ENCODE peak calls at places on chromosomes 13 and 19, in ten cellular contexts. P, Q, C, A, I, T, M, E, U and R are unnamed samples.

GRCh38 chr13:42959615-42960014 is 32.4 kb downstream of the EPSTI1 start:
- DNase-seq in P (no peak), Q (no peak), C (no peak), A (no peak), I (no peak), T (no peak), M (no peak), E (no peak), U (no peak), R (no peak)

GRCh38 chr13:113538689-113539058 is 45.9 kb upstream of the TFDP1 start:
- DNase-seq in P (no peak), Q (no peak), C (no peak), A (no peak), I (no peak), T (no peak), M (no peak), E (peak; percentile 18), U (no peak), R (peak; percentile 53)

GRCh38 chr19:44111910-44112463 is 1.2 kb upstream of the ZNF225 start:
- DNase-seq in P (no peak), Q (peak; percentile 92), C (no peak), A (peak; percentile 91), I (peak; percentile 92), T (no peak), M (peak; percentile 93), E (no peak), U (no peak), R (no peak)

GRCh38 chr19:29606420-29606747 is 301 bp downstream of the POP4 start:
- DNase-seq in P (no peak), Q (no peak), C (no peak), A (no peak), I (no peak), T (no peak), M (no peak), E (no peak), U (peak; percentile 66), R (no peak)

GRCh38 chr19:33216198-33216830 is 9.3 kb downstream of the SLC7A10 start:
- DNase-seq in P (no peak), Q (no peak), C (no peak), A (no peak), I (no peak), T (no peak), M (no peak), E (no peak), U (no peak), R (no peak)

GRCh38 chr19:23377276-23377675 is 18.0 kb downstream of the ZNF91 start:
- DNase-seq in P (no peak), Q (no peak), C (no peak), A (no peak), I (no peak), T (no peak), M (no peak), E (no peak), U (no peak), R (no peak)

GRCh38 chr19:50912727-50913716 is 1.8 kb upstream of the KLK4 start:
- DNase-seq in P (no peak), Q (no peak), C (no peak), A (no peak), I (no peak), T (no peak), M (no peak), E (no peak), U (no peak), R (no peak)

GRCh38 chr13:43087960-43088580 is 64.7 kb downstream of the DNAJC15 start:
- DNase-seq in P (no peak), Q (peak; percentile 36), C (no peak), A (no peak), I (peak; percentile 66), T (no peak), M (no peak), E (no peak), U (no peak), R (no peak)

GRCh38 chr13:110705356-110705825 is 525 bp downstream of the CARS2 start:
- DNase-seq in P (no peak), Q (no peak), C (no peak), A (no peak), I (peak; percentile 5), T (no peak), M (no peak), E (no peak), U (no peak), R (no peak)

GRCh38 chr13:31209172-31209818 is 9.5 kb downstream of the B3GLCT start:
- DNase-seq in P (peak; percentile 62), Q (peak; percentile 36), C (peak; percentile 12), A (peak; percentile 92), I (peak; percentile 46), T (no peak), M (peak; percentile 56), E (no peak), U (no peak), R (no peak)

GRCh38 chr13:112113355-112113754 is 46.4 kb downstream of the SOX1 start:
- DNase-seq in P (no peak), Q (no peak), C (no peak), A (no peak), I (no peak), T (no peak), M (no peak), E (no peak), U (no peak), R (no peak)

GRCh38 chr19:32691291-32691951 is at the start of gene NUDT19:
- DNase-seq in P (peak; percentile 89), Q (peak; percentile 73), C (peak; percentile 51), A (peak; percentile 88), I (peak; percentile 78), T (peak; percentile 94), M (peak; percentile 73), E (peak; percentile 94), U (peak; percentile 98), R (peak; percentile 96)

GRCh38 chr13:47826481-47826880 is 174.6 kb downstream of the SUCLA2 start:
- DNase-seq in P (no peak), Q (peak; percentile 71), C (no peak), A (no peak), I (peak; percentile 44), T (no peak), M (peak; percentile 4), E (no peak), U (no peak), R (no peak)

GRCh38 chr13:72104656-72105180 is 237.7 kb upstream of the DACH1 start:
- DNase-seq in P (no peak), Q (no peak), C (no peak), A (no peak), I (peak; percentile 14), T (no peak), M (peak; percentile 68), E (no peak), U (no peak), R (no peak)

GRCh38 chr13:104485571-104485970 is 1419.4 kb upstream of the SLC10A2 start:
- DNase-seq in P (no peak), Q (no peak), C (no peak), A (no peak), I (no peak), T (no peak), M (no peak), E (no peak), U (no peak), R (no peak)

GRCh38 chr19:11152318-11153062 is 3.1 kb downstream of the SPC24 start:
- DNase-seq in P (peak; percentile 66), Q (peak; percentile 78), C (peak; percentile 77), A (no peak), I (peak; percentile 92), T (peak; percentile 75), M (peak; percentile 52), E (no peak), U (no peak), R (peak; percentile 85)

GRCh38 chr13:93193682-93194081 is 32.9 kb upstream of the GPC6 start:
- DNase-seq in P (no peak), Q (no peak), C (no peak), A (no peak), I (no peak), T (no peak), M (no peak), E (no peak), U (no peak), R (no peak)

GRCh38 chr13:75635621-75636338 is at the start of gene LMO7:
- DNase-seq in P (peak; percentile 61), Q (peak; percentile 52), C (peak; percentile 6), A (peak; percentile 6), I (no peak), T (peak; percentile 57), M (peak; percentile 49), E (peak; percentile 64), U (peak; percentile 23), R (peak; percentile 93)

GRCh38 chr19:48967346-48968178 is 2.5 kb downstream of the FTL start:
- DNase-seq in P (no peak), Q (peak; percentile 67), C (peak; percentile 57), A (no peak), I (peak; percentile 78), T (peak; percentile 80), M (peak; percentile 42), E (peak; percentile 77), U (peak; percentile 60), R (no peak)

GRCh38 chr13:55569082-55569481 is 1571.6 kb upstream of the PRR20A start:
- DNase-seq in P (no peak), Q (no peak), C (no peak), A (no peak), I (no peak), T (no peak), M (no peak), E (no peak), U (no peak), R (no peak)
- H3K4me1 ChIP-seq in P (no peaks in the 10 kb centered on the region), Q (no peaks in the 10 kb centered on the region), C (no peaks in the 10 kb centered on the region), A (no peaks in the 10 kb centered on the region), I (no peaks in the 10 kb centered on the region), T (no peaks in the 10 kb centered on the region), M (no peaks in the 10 kb centered on the region), E (no peaks in the 10 kb centered on the region), U (no peaks in the 10 kb centered on the region), R (no peaks in the 10 kb centered on the region)

DNA sequence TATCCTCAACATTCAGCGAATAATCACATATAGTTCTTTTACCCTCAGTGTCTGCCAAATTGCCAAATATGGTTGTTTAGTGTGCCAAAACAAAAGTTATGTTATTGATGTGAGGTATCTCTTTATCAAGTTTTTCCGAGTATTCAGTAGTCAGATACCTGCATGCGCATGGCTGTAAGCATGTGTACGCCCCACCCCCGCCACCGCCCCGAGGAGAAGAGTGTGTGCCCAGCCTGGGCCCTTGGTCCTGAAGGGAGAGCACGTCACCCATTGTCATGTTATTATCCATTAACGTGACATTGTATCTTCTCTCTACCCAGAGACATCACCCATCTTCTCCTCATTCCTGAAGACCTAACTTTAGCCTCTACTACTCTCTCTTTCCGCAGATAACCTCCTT is 147.0 kb downstream of the SHISA2 start:
- DNase-seq in P (no peak), Q (no peak), C (no peak), A (no peak), I (no peak), T (no peak), M (no peak), E (no peak), U (no peak), R (no peak)
- H3K27ac ChIP-seq in P (no peak overlapping the region), Q (no peak overlapping the region), C (no peak overlapping the region), A (no peak overlapping the region), I (no peak overlapping the region), T (no peak overlapping the region), M (no peak overlapping the region), E (no peak overlapping the region), U (no peak overlapping the region), R (no peak overlapping the region)

GRCh38 chr19:2461751-2462634 is 5.2 kb upstream of the LMNB2 start:
- DNase-seq in P (peak; percentile 68), Q (peak; percentile 56), C (no peak), A (peak; percentile 94), I (peak; percentile 49), T (peak; percentile 46), M (peak; percentile 39), E (peak; percentile 58), U (no peak), R (peak; percentile 81)
- TF ChIP-seq CTCF in P (no peak), Q (peak; percentile 7), C (no peak), A (peak; percentile 14), I (no peak), T (no peak), M (no peak), E (no peak), U (no peak), R (no peak)

GRCh38 chr13:27621366-27622101 is at the start of gene POLR1D:
- DNase-seq in P (peak; percentile 81), Q (peak; percentile 65), C (peak; percentile 59), A (peak; percentile 80), I (peak; percentile 68), T (peak; percentile 90), M (peak; percentile 39), E (peak; percentile 90), U (peak; percentile 38), R (peak; percentile 95)
- H3K4me1 ChIP-seq in P (peaks cover 31% of the 10 kb centered on the region), Q (no peaks in the 10 kb centered on the region), C (peaks cover 17% of the 10 kb centered on the region), A (peaks cover 15% of the 10 kb centered on the region), I (peaks cover 3% of the 10 kb centered on the region), T (peaks cover 40% of the 10 kb centered on the region), M (peaks cover 5% of the 10 kb centered on the region), E (peaks cover 56% of the 10 kb centered on the region), U (peaks cover 20% of the 10 kb centered on the region), R (peaks cover 15% of the 10 kb centered on the region)